ENCODE peak calls at places on chromosomes 5 and 9, in five cellular contexts. D is coronary artery, M is cardiac fibroblast, Z is fibroblast of mammary gland, J is mammary epithelial cell. B is an unnamed sample.

GRCh38 chr5:113236536-113237308 is 198.1 kb downstream of the TSSK1B start:
- DNase-seq in Z (no peak), D (no peak), J (no peak), M (no peak), B (no peak)

GRCh38 chr9:85603920-85604319 is 137.8 kb downstream of the AGTPBP1 start:
- DNase-seq in D (no peak), M (no peak), J (no peak), Z (no peak), B (no peak)

GRCh38 chr5:130762031-130762430 is 403.0 kb downstream of the HINT1 start:
- DNase-seq in D (no peak), J (peak; percentile 3), Z (peak; percentile 36), M (no peak), B (no peak)

GRCh38 chr5:90866333-90866732 is 307.7 kb downstream of the ADGRV1 start:
- DNase-seq in Z (peak; percentile 31), J (no peak), M (peak; percentile 56), D (no peak), B (peak; percentile 2)

GRCh38 chr9:96726946-96727345 is 50.9 kb downstream of the ZNF510 start:
- DNase-seq in Z (no peak), M (no peak), J (no peak), D (no peak), B (no peak)

GRCh38 chr5:73213566-73213998 is 40.6 kb downstream of the TMEM174 start:
- DNase-seq in D (no peak), J (no peak), Z (peak; percentile 83), M (peak; percentile 59), B (peak; percentile 68)

GRCh38 chr5:156199045-156199444 is 127.9 kb upstream of the SGCD start:
- DNase-seq in Z (no peak), M (no peak), J (no peak), D (no peak), B (no peak)

GRCh38 chr9:36163840-36164175 is 5.4 kb upstream of the CCIN start:
- DNase-seq in Z (peak; percentile 81), D (no peak), J (no peak), M (no peak), B (no peak)

GRCh38 chr9:708556-709432 is 132.7 kb upstream of the DMRT1 start:
- DNase-seq in J (no peak), Z (no peak), M (no peak), D (peak; percentile 56), B (no peak)

GRCh38 chr5:179151521-179152118 is 91.4 kb downstream of the ZNF354C start:
- DNase-seq in Z (no peak), J (no peak), D (no peak), M (no peak), B (no peak)

GRCh38 chr5:141637693-141638419 is 1.1 kb downstream of the RELL2 start:
- DNase-seq in D (no peak), J (no peak), Z (peak; percentile 41), M (peak; percentile 60), B (no peak)

GRCh38 chr5:115184780-115185179 is 15.1 kb upstream of the TRIM36 start:
- DNase-seq in D (no peak), J (no peak), Z (peak; percentile 18), M (no peak), B (no peak)

GRCh38 chr9:92406506-92406905 is 2.1 kb upstream of the OGN start:
- DNase-seq in Z (no peak), M (peak; percentile 58), J (no peak), D (peak; percentile 81), B (no peak)

GRCh38 chr9:115884846-115885245 is 268.7 kb upstream of the PAPPA start:
- DNase-seq in J (no peak), M (peak; percentile 21), Z (no peak), D (no peak), B (no peak)

GRCh38 chr5:73719616-73720015 is 93.6 kb downstream of the ARHGEF28 start:
- DNase-seq in Z (no peak), M (no peak), D (no peak), J (no peak), B (no peak)

GRCh38 chr5:38423536-38424178 is 132.8 kb downstream of the LIFR start:
- DNase-seq in D (no peak), M (no peak), Z (no peak), J (no peak), B (no peak)

GRCh38 chr9:2192356-2192979 is 177.3 kb downstream of the SMARCA2 start:
- DNase-seq in Z (no peak), M (no peak), D (no peak), J (no peak), B (no peak)

GRCh38 chr9:97363661-97364299 is 48.1 kb upstream of the TDRD7 start:
- DNase-seq in D (peak; percentile 47), Z (no peak), J (no peak), M (no peak), B (no peak)

GRCh38 chr5:118580959-118581358 is 407.4 kb downstream of the DTWD2 start:
- DNase-seq in J (peak; percentile 46), Z (peak; percentile 43), M (peak; percentile 20), D (no peak), B (peak; percentile 40)

GRCh38 chr5:31470608-31471007 is 61.3 kb downstream of the DROSHA start:
- DNase-seq in D (no peak), M (peak; percentile 49), J (no peak), Z (peak; percentile 75), B (no peak)

GRCh38 chr5:137609122-137609521 is 110.0 kb upstream of the SPOCK1 start:
- DNase-seq in Z (peak; percentile 62), D (no peak), M (peak; percentile 47), J (no peak), B (peak; percentile 52)

GRCh38 chr9:79665926-79666325 is 94.2 kb downstream of the TLE4 start:
- DNase-seq in Z (no peak), M (no peak), J (peak; percentile 13), D (no peak), B (no peak)

GRCh38 chr9:96620832-96621269 is 1.2 kb upstream of the CDC14B start:
- DNase-seq in J (no peak), Z (no peak), D (no peak), M (peak; percentile 29), B (no peak)

GRCh38 chr5:329758-330149 is 8.2 kb downstream of the AHRR start:
- DNase-seq in J (no peak), D (no peak), Z (no peak), M (no peak), B (no peak)

GRCh38 chr5:11048760-11049159 is 287.7 kb upstream of the DAP start:
- DNase-seq in D (no peak), M (no peak), Z (no peak), J (no peak), B (no peak)

GRCh38 chr5:179858241-179858585 is 404 bp downstream of the MRNIP start:
- DNase-seq in D (no peak), Z (no peak), J (peak; percentile 48), M (peak; percentile 10), B (no peak)

GRCh38 chr5:17448877-17449276 is 49.2 kb upstream of the TAF11L2 start:
- DNase-seq in Z (peak; percentile 10), M (no peak), D (no peak), J (peak; percentile 3), B (no peak)

GRCh38 chr9:107969141-107969540 is 479.6 kb upstream of the KLF4 start:
- DNase-seq in Z (no peak), M (no peak), D (no peak), J (no peak), B (no peak)

GRCh38 chr5:179882338-179882737 is 23.7 kb upstream of the MRNIP start:
- DNase-seq in M (no peak), D (no peak), J (no peak), Z (no peak), B (no peak)

DNA sequence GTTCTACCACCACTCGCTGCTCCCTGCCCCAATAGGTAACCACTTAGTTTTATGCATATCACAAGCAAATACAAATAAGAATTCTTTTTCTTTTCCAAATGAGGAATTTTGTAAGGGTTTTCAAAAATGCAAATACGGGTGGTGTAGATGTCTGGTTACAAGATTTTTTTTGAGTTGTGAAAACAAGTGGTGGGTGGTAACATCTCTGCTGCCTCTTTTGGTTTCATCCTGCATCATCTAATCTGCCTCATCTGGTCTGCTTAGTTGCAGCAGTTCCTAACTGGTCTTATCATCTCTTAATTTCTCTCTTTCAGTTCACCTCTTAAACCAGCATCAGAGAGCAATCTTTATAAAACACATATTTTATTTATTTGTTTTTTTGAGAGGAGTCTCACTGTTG is 5.3 kb downstream of the NFX1 start:
- DNase-seq in D (no peak), J (no peak), M (no peak), Z (no peak), B (no peak)
- H3K4me3 ChIP-seq in D (no peak overlapping the region), J (no peak overlapping the region), M (no peak overlapping the region), Z (no peak overlapping the region), B (no peak overlapping the region)

GRCh38 chr9:114202849-114203248 is 47.5 kb downstream of the COL27A1 start:
- DNase-seq in Z (peak; percentile 45), J (peak; percentile 19), D (no peak), M (no peak), B (no peak)
- TF ChIP-seq CTCF in Z (no peak), J (no peak), D (no peak), M (no peak), B (no peak)

DNA sequence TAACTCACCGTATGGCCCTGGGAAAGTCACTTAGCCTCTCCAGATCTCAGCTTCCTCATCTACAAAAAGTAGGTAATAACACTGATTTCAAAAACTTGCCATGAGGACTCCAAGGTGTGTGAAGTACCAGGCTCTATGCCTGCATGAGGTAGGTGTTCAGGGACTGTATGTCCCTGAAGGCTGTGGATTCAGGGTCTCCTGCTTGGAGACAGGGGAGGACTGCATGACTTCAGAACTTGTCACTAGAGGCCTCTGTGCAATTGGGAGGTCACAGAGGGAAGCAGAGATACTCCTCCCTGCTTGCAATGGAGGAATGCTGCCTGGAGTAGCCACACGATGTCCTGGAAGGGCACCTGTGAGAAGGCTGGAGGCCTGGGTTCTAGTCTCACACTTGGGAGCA is 2.2 kb downstream of the PDGFRB start:
- DNase-seq in Z (no peak), J (no peak), D (no peak), M (no peak), B (no peak)
- H3K4me3 ChIP-seq in Z (peak overlapping the region; percentile 97), J (no peak overlapping the region), D (peak overlapping the region; percentile 81), M (peak overlapping the region; percentile 81), B (peak overlapping the region; percentile 89)

GRCh38 chr9:124179196-124180071 is 78.3 kb upstream of the NEK6 start:
- DNase-seq in M (no peak), J (no peak), D (no peak), Z (no peak), B (no peak)

DNA sequence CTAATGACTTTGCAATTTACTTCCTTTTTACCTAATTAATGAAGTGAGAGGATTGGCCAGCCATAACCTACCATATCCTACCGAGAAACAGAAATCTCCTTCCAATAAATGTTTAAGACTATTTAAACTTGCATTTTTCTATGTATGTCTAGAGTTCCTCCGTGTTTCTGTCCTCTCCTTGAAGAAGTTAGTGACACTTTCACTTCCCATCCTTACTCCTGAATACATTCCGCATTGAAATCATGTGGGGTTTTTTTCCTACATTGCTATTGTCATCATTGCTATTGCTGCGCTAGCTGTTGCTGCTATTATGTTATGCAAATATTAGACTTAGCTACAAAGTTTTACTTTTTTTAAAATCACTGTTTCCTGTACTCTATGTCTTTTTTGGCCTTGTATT is 83.4 kb upstream of the NEK6 start:
- DNase-seq in M (no peak), Z (no peak), J (no peak), D (no peak), B (no peak)
- TF ChIP-seq CTCF in M (no peak), Z (no peak), J (no peak), D (no peak), B (no peak)

B was measured in AG09309.